ENCODE peak calls at places on chromosomes 3 and 15, in five cellular contexts. P, X, G, N and M are unnamed samples.

GRCh38 chr3:171001957-171002694 is 24.4 kb downstream of the SLC2A2 start:
- DNase-seq in X (no peak), N (peak; percentile 50), G (no peak), P (no peak), M (no peak)

GRCh38 chr15:51493892-51494291 is 128.7 kb downstream of the DMXL2 start:
- DNase-seq in N (peak; percentile 5), G (no peak), P (no peak), X (no peak), M (no peak)

GRCh38 chr3:188647237-188647636 is 493.3 kb downstream of the LPP start:
- DNase-seq in P (no peak), X (no peak), G (no peak), N (no peak), M (no peak)

GRCh38 chr15:81767076-81767475 is 278.7 kb downstream of the MEX3B start:
- DNase-seq in X (no peak), P (no peak), N (no peak), G (no peak), M (no peak)

GRCh38 chr15:26866298-26867198 is at the start of gene GABRA5:
- DNase-seq in P (no peak), X (no peak), N (peak; percentile 28), G (no peak), M (peak; percentile 49)

GRCh38 chr15:90883971-90884718 is at the start of gene FES:
- DNase-seq in X (peak; percentile 57), G (peak; percentile 79), P (peak; percentile 92), N (peak; percentile 56), M (no peak)

GRCh38 chr3:188316021-188316722 is 162.2 kb downstream of the LPP start:
- DNase-seq in P (no peak), X (no peak), G (no peak), N (no peak), M (no peak)

GRCh38 chr15:82047493-82048446 is 2.0 kb upstream of the MEX3B start:
- DNase-seq in P (no peak), X (no peak), N (peak; percentile 38), G (no peak), M (no peak)

GRCh38 chr3:50156991-50157493 is 1.9 kb downstream of the SEMA3F start:
- DNase-seq in G (peak; percentile 63), P (no peak), N (no peak), X (peak; percentile 46), M (no peak)

GRCh38 chr3:156576887-156577427 is 22.0 kb upstream of the SSR3 start:
- DNase-seq in G (no peak), P (no peak), N (no peak), X (no peak), M (no peak)

GRCh38 chr3:121598564-121598963 is 5.4 kb downstream of the FBXO40 start:
- DNase-seq in G (no peak), X (no peak), P (no peak), N (no peak), M (no peak)

GRCh38 chr3:69410301-69410700 is 24.4 kb upstream of the FRMD4B start:
- DNase-seq in N (peak; percentile 56), P (peak; percentile 68), G (peak; percentile 62), X (peak; percentile 17), M (peak; percentile 40)

GRCh38 chr3:106839576-106840280 is 537.5 kb upstream of the CCDC54 start:
- DNase-seq in P (no peak), X (no peak), N (peak; percentile 74), G (no peak), M (no peak)

GRCh38 chr15:38084289-38084688 is 149.8 kb downstream of the TMCO5A start:
- DNase-seq in X (no peak), P (no peak), N (peak; percentile 58), G (no peak), M (no peak)

GRCh38 chr3:141878812-141879211 is 2.4 kb downstream of the ATP1B3 start:
- DNase-seq in N (peak; percentile 36), P (no peak), X (no peak), G (no peak), M (no peak)

GRCh38 chr15:101127503-101128076 is 124.3 kb downstream of the CHSY1 start:
- DNase-seq in X (peak; percentile 60), P (no peak), N (peak; percentile 99), G (peak; percentile 62), M (no peak)

DNA sequence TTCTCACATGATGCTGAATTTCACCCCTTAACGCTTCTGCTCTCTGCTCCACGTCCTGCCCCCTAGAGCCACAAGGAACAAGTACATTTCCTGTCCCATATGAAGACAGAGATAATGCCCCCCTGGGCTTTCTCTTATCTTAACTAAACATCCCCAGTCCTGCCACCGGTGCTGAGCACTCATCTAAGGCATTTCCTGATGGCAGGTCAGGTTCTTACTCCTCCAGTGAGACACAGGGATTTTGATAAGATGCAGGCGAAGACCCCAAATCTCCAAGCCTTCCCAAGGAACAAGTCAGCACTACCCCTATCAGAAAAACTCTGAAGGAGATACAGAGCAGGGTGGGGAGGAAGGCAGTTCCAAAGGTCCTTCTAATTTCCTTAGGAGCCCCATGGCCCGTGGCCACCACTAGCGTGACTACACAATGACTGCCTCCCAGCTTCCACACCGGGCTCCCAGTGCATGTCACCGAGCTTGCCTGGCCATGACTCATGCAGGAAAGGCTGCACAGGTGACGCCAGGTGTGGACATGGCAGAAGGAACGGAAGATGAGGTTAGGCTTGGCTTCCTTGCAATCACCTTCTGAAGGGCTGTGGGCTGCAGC is 152.9 kb downstream of the XXYLT1 start:
- DNase-seq in G (peak; percentile 59), N (no peak), X (no peak), P (no peak), M (no peak)
- TF ChIP-seq CTCF in G (no peak), N (peak; percentile 21), X (peak; percentile 15), P (peak; percentile 21), M (peak; percentile 15)

GRCh38 chr3:61530355-61530754 is 31.0 kb upstream of the PTPRG start:
- DNase-seq in G (no peak), P (no peak), X (no peak), N (peak; percentile 41), M (no peak)
- TF ChIP-seq CTCF in G (peak; percentile 13), P (peak; percentile 48), X (no peak), N (peak; percentile 68), M (peak; percentile 68)

DNA sequence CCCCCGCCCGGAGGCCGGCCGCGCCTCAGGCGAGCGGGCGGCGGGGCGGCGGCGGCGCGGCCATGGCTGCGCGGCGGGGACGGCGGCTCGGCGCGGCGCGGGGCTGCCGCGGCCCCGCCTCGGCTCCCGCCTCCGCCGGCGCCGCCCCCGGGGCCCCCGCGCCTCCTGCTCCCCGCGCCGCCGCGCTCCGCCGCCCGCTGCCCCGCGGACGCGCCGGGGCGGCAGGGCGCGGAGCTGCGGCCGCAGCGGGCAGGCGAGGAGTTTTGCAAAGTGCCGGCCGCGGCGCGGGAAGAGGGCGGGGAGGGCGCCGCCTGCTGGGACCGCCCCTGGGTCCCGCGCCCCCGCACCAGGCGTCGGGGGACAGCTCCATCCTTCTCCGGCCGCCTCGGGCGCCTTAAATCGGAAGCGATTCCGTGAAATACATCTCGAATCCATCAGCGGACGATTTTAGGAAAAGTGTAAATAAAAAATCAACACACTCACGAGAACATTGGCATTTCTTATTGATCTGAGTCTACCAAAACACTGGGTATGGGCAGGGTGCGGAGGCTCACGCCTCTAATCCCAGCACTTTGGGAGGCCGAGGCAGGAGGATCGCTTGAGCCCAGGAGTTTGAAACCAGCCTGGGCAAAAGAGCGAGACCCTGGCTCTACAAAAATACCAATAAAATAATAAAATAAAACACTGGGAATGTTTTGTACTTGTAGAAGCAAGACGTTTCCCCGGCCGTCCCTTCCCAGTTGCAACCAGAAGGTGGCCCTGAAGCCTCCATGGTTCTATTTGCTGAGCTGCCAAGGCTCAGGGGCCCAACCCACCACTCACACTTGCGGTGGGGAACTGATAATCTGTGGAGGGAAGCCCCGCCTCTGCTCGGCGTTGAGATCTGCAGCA is 136.9 kb downstream of the NUP210 start:
- DNase-seq in N (no peak), X (peak; percentile 88), G (no peak), P (peak; percentile 30), M (no peak)
- TF ChIP-seq CTCF in N (peak; percentile 13), X (peak; percentile 49), G (no peak), P (peak; percentile 11), M (peak; percentile 34)

GRCh38 chr3:148954981-148955380 is 36.4 kb upstream of the GYG1 start:
- DNase-seq in G (no peak), X (no peak), N (no peak), P (no peak), M (no peak)

GRCh38 chr3:148955544-148956346 is 35.6 kb upstream of the GYG1 start:
- DNase-seq in X (no peak), N (peak; percentile 95), G (no peak), P (no peak), M (no peak)

GRCh38 chr3:148958681-148959080 is 32.7 kb upstream of the GYG1 start:
- DNase-seq in N (no peak), P (no peak), X (no peak), G (no peak), M (no peak)

GRCh38 chr3:148953094-148953493 is 38.2 kb upstream of the GYG1 start:
- DNase-seq in G (no peak), X (no peak), P (no peak), N (no peak), M (no peak)

GRCh38 chr3:148957586-148957985 is 33.8 kb upstream of the GYG1 start:
- DNase-seq in G (no peak), N (no peak), X (no peak), P (no peak), M (no peak)
- TF ChIP-seq CTCF in G (no peak), N (peak; percentile 35), X (no peak), P (peak; percentile 23), M (peak; percentile 33)

GRCh38 chr3:159417761-159418160 is 570.9 kb upstream of the IL12A start:
- DNase-seq in G (no peak), N (no peak), P (no peak), X (no peak), M (no peak)
- TF ChIP-seq CTCF in G (no peak), N (no peak), P (no peak), X (no peak), M (no peak)